ENCODE peak calls at places on chromosomes 16 and 17, in ten cellular contexts. One of them, this sample, is unnamed.
A peak's percentile ranks its signal among the peaks of the same experiment; 100 is the strongest.

GRCh38 chr17:35051579-35052239 is 11.8 kb downstream of the RFFL start:
- DNase-seq in fibroblast of lung: peak; percentile 74
- DNase-seq in T-cell: no peak
- DNase-seq in right atrium auricular region: no peak
- DNase-seq in DMS153: no peak
- DNase-seq in T-helper 1 cell: no peak
- DNase-seq in activated T-cell treated with anti-CD3 and anti-CD28 coated beads for 24 hours: no peak
- DNase-seq in AG09309: no peak
- DNase-seq in cardiac fibroblast: no peak
- DNase-seq in brain microvascular endothelial cell: peak; percentile 4
- DNase-seq in this sample: no peak

GRCh38 chr16:14309001-14309886 is 238.1 kb downstream of the MRTFB start:
- DNase-seq in fibroblast of lung: peak; percentile 23
- DNase-seq in T-cell: peak; percentile 10
- DNase-seq in right atrium auricular region: no peak
- DNase-seq in DMS153: no peak
- DNase-seq in T-helper 1 cell: no peak
- DNase-seq in activated T-cell treated with anti-CD3 and anti-CD28 coated beads for 24 hours: peak; percentile 12
- DNase-seq in AG09309: no peak
- DNase-seq in cardiac fibroblast: no peak
- DNase-seq in brain microvascular endothelial cell: no peak
- DNase-seq in this sample: no peak

GRCh38 chr17:50218771-50219315 is 17.4 kb upstream of the COL1A1 start:
- DNase-seq in fibroblast of lung: peak; percentile 98
- DNase-seq in T-cell: no peak
- DNase-seq in right atrium auricular region: peak; percentile 63
- DNase-seq in DMS153: no peak
- DNase-seq in T-helper 1 cell: no peak
- DNase-seq in activated T-cell treated with anti-CD3 and anti-CD28 coated beads for 24 hours: no peak
- DNase-seq in AG09309: peak; percentile 92
- DNase-seq in cardiac fibroblast: peak; percentile 92
- DNase-seq in brain microvascular endothelial cell: peak; percentile 98
- DNase-seq in this sample: no peak

GRCh38 chr17:41785876-41786226 is 660 bp downstream of the JUP start:
- DNase-seq in fibroblast of lung: peak; percentile 22
- DNase-seq in T-cell: no peak
- DNase-seq in right atrium auricular region: peak; percentile 72
- DNase-seq in DMS153: peak; percentile 67
- DNase-seq in T-helper 1 cell: no peak
- DNase-seq in activated T-cell treated with anti-CD3 and anti-CD28 coated beads for 24 hours: no peak
- DNase-seq in AG09309: no peak
- DNase-seq in cardiac fibroblast: peak; percentile 33
- DNase-seq in brain microvascular endothelial cell: no peak
- DNase-seq in this sample: no peak

GRCh38 chr17:33207231-33207630 is 85.9 kb downstream of the ASIC2 start:
- DNase-seq in fibroblast of lung: no peak
- DNase-seq in T-cell: no peak
- DNase-seq in right atrium auricular region: peak; percentile 2
- DNase-seq in DMS153: no peak
- DNase-seq in T-helper 1 cell: no peak
- DNase-seq in activated T-cell treated with anti-CD3 and anti-CD28 coated beads for 24 hours: no peak
- DNase-seq in AG09309: no peak
- DNase-seq in cardiac fibroblast: no peak
- DNase-seq in brain microvascular endothelial cell: no peak
- DNase-seq in this sample: no peak

GRCh38 chr17:32142857-32143524 is 689 bp downstream of the RHOT1 start:
- DNase-seq in fibroblast of lung: peak; percentile 79
- DNase-seq in T-cell: no peak
- DNase-seq in right atrium auricular region: no peak
- DNase-seq in DMS153: no peak
- DNase-seq in T-helper 1 cell: no peak
- DNase-seq in activated T-cell treated with anti-CD3 and anti-CD28 coated beads for 24 hours: peak; percentile 9
- DNase-seq in AG09309: no peak
- DNase-seq in cardiac fibroblast: peak; percentile 78
- DNase-seq in brain microvascular endothelial cell: peak; percentile 71
- DNase-seq in this sample: no peak

GRCh38 chr16:84501077-84501735 is 3.3 kb downstream of the MEAK7 start:
- DNase-seq in fibroblast of lung: peak; percentile 67
- DNase-seq in T-cell: no peak
- DNase-seq in right atrium auricular region: no peak
- DNase-seq in DMS153: no peak
- DNase-seq in T-helper 1 cell: no peak
- DNase-seq in activated T-cell treated with anti-CD3 and anti-CD28 coated beads for 24 hours: no peak
- DNase-seq in AG09309: no peak
- DNase-seq in cardiac fibroblast: no peak
- DNase-seq in brain microvascular endothelial cell: peak; percentile 17
- DNase-seq in this sample: no peak

GRCh38 chr17:29054835-29055234 is 11.9 kb downstream of the PIPOX start:
- DNase-seq in fibroblast of lung: no peak
- DNase-seq in T-cell: no peak
- DNase-seq in right atrium auricular region: no peak
- DNase-seq in DMS153: no peak
- DNase-seq in T-helper 1 cell: no peak
- DNase-seq in activated T-cell treated with anti-CD3 and anti-CD28 coated beads for 24 hours: no peak
- DNase-seq in AG09309: no peak
- DNase-seq in cardiac fibroblast: no peak
- DNase-seq in brain microvascular endothelial cell: no peak
- DNase-seq in this sample: no peak

GRCh38 chr17:39679521-39680192 is 8.2 kb downstream of the PGAP3 start:
- DNase-seq in fibroblast of lung: no peak
- DNase-seq in T-cell: peak; percentile 50
- DNase-seq in right atrium auricular region: no peak
- DNase-seq in DMS153: no peak
- DNase-seq in T-helper 1 cell: no peak
- DNase-seq in activated T-cell treated with anti-CD3 and anti-CD28 coated beads for 24 hours: peak; percentile 25
- DNase-seq in AG09309: no peak
- DNase-seq in cardiac fibroblast: no peak
- DNase-seq in brain microvascular endothelial cell: no peak
- DNase-seq in this sample: no peak

GRCh38 chr17:75623386-75623785 is 9.8 kb upstream of the SMIM5 start:
- DNase-seq in fibroblast of lung: no peak
- DNase-seq in T-cell: no peak
- DNase-seq in right atrium auricular region: no peak
- DNase-seq in DMS153: no peak
- DNase-seq in T-helper 1 cell: no peak
- DNase-seq in activated T-cell treated with anti-CD3 and anti-CD28 coated beads for 24 hours: no peak
- DNase-seq in AG09309: no peak
- DNase-seq in cardiac fibroblast: no peak
- DNase-seq in brain microvascular endothelial cell: peak; percentile 14
- DNase-seq in this sample: no peak

GRCh38 chr16:30351586-30352419 is 3.3 kb downstream of the CD2BP2 start:
- DNase-seq in fibroblast of lung: peak; percentile 92
- DNase-seq in T-cell: no peak
- DNase-seq in right atrium auricular region: peak; percentile 92
- DNase-seq in DMS153: no peak
- DNase-seq in T-helper 1 cell: no peak
- DNase-seq in activated T-cell treated with anti-CD3 and anti-CD28 coated beads for 24 hours: no peak
- DNase-seq in AG09309: peak; percentile 72
- DNase-seq in cardiac fibroblast: peak; percentile 97
- DNase-seq in brain microvascular endothelial cell: peak; percentile 59
- DNase-seq in this sample: no peak

GRCh38 chr17:44247346-44248219 is 20.4 kb downstream of the SLC4A1 start:
- DNase-seq in fibroblast of lung: no peak
- DNase-seq in T-cell: no peak
- DNase-seq in right atrium auricular region: no peak
- DNase-seq in DMS153: no peak
- DNase-seq in T-helper 1 cell: no peak
- DNase-seq in activated T-cell treated with anti-CD3 and anti-CD28 coated beads for 24 hours: no peak
- DNase-seq in AG09309: no peak
- DNase-seq in cardiac fibroblast: peak; percentile 7
- DNase-seq in brain microvascular endothelial cell: no peak
- DNase-seq in this sample: no peak

GRCh38 chr17:75152971-75153853 is 1.1 kb downstream of the JPT1 start:
- DNase-seq in fibroblast of lung: peak; percentile 48
- DNase-seq in T-cell: no peak
- DNase-seq in right atrium auricular region: no peak
- DNase-seq in DMS153: no peak
- DNase-seq in T-helper 1 cell: no peak
- DNase-seq in activated T-cell treated with anti-CD3 and anti-CD28 coated beads for 24 hours: no peak
- DNase-seq in AG09309: no peak
- DNase-seq in cardiac fibroblast: peak; percentile 25
- DNase-seq in brain microvascular endothelial cell: no peak
- DNase-seq in this sample: no peak

GRCh38 chr16:81499576-81500380 is 55.2 kb downstream of the CMIP start:
- DNase-seq in fibroblast of lung: no peak
- DNase-seq in T-cell: no peak
- DNase-seq in right atrium auricular region: no peak
- DNase-seq in DMS153: no peak
- DNase-seq in T-helper 1 cell: no peak
- DNase-seq in activated T-cell treated with anti-CD3 and anti-CD28 coated beads for 24 hours: no peak
- DNase-seq in AG09309: no peak
- DNase-seq in cardiac fibroblast: no peak
- DNase-seq in brain microvascular endothelial cell: no peak
- DNase-seq in this sample: no peak

GRCh38 chr17:42680331-42680808 is 1.3 kb downstream of the CCR10 start:
- DNase-seq in fibroblast of lung: peak; percentile 49
- DNase-seq in T-cell: no peak
- DNase-seq in right atrium auricular region: no peak
- DNase-seq in DMS153: peak; percentile 19
- DNase-seq in T-helper 1 cell: no peak
- DNase-seq in activated T-cell treated with anti-CD3 and anti-CD28 coated beads for 24 hours: no peak
- DNase-seq in AG09309: no peak
- DNase-seq in cardiac fibroblast: no peak
- DNase-seq in brain microvascular endothelial cell: no peak
- DNase-seq in this sample: no peak

GRCh38 chr16:1520461-1520860 is 13.0 kb upstream of the TMEM204 start:
- DNase-seq in fibroblast of lung: no peak
- DNase-seq in T-cell: no peak
- DNase-seq in right atrium auricular region: no peak
- DNase-seq in DMS153: no peak
- DNase-seq in T-helper 1 cell: no peak
- DNase-seq in activated T-cell treated with anti-CD3 and anti-CD28 coated beads for 24 hours: no peak
- DNase-seq in AG09309: no peak
- DNase-seq in cardiac fibroblast: no peak
- DNase-seq in brain microvascular endothelial cell: no peak
- DNase-seq in this sample: no peak

GRCh38 chr16:68473358-68474064 is 25.2 kb upstream of the SMPD3 start:
- DNase-seq in fibroblast of lung: no peak
- DNase-seq in T-cell: no peak
- DNase-seq in right atrium auricular region: no peak
- DNase-seq in DMS153: no peak
- DNase-seq in T-helper 1 cell: no peak
- DNase-seq in activated T-cell treated with anti-CD3 and anti-CD28 coated beads for 24 hours: no peak
- DNase-seq in AG09309: no peak
- DNase-seq in cardiac fibroblast: no peak
- DNase-seq in brain microvascular endothelial cell: no peak
- DNase-seq in this sample: no peak

GRCh38 chr17:4232168-4232813 is 31.5 kb downstream of the ANKFY1 start:
- DNase-seq in fibroblast of lung: peak; percentile 78
- DNase-seq in T-cell: no peak
- DNase-seq in right atrium auricular region: no peak
- DNase-seq in DMS153: no peak
- DNase-seq in T-helper 1 cell: no peak
- DNase-seq in activated T-cell treated with anti-CD3 and anti-CD28 coated beads for 24 hours: no peak
- DNase-seq in AG09309: peak; percentile 32
- DNase-seq in cardiac fibroblast: peak; percentile 64
- DNase-seq in brain microvascular endothelial cell: peak; percentile 71
- DNase-seq in this sample: no peak

GRCh38 chr16:4034963-4035362 is 81.3 kb downstream of the ADCY9 start:
- DNase-seq in fibroblast of lung: no peak
- DNase-seq in T-cell: no peak
- DNase-seq in right atrium auricular region: no peak
- DNase-seq in DMS153: no peak
- DNase-seq in T-helper 1 cell: no peak
- DNase-seq in activated T-cell treated with anti-CD3 and anti-CD28 coated beads for 24 hours: no peak
- DNase-seq in AG09309: no peak
- DNase-seq in cardiac fibroblast: no peak
- DNase-seq in brain microvascular endothelial cell: no peak
- DNase-seq in this sample: no peak

GRCh38 chr17:38706625-38707298 is 1.7 kb downstream of the MLLT6 start:
- DNase-seq in fibroblast of lung: no peak
- DNase-seq in T-cell: no peak
- DNase-seq in right atrium auricular region: no peak
- DNase-seq in DMS153: no peak
- DNase-seq in T-helper 1 cell: no peak
- DNase-seq in activated T-cell treated with anti-CD3 and anti-CD28 coated beads for 24 hours: peak; percentile 26
- DNase-seq in AG09309: no peak
- DNase-seq in cardiac fibroblast: peak; percentile 28
- DNase-seq in brain microvascular endothelial cell: no peak
- DNase-seq in this sample: no peak